ENCODE peak calls at places on chromosomes 3 and 15, in seven cellular contexts. H, G, C, A, O, M and Y are unnamed samples.
A peak's percentile ranks its signal among the peaks of the same experiment; 100 is the strongest.

GRCh38 chr3:59052803-59053411 is 3.1 kb upstream of the CFAP20DC start:
- DNase-seq in M (peak; percentile 74), A (no peak), O (no peak), G (no peak), H (no peak), C (no peak), Y (peak; percentile 28)

GRCh38 chr3:193842029-193842782 is 249.2 kb downstream of the OPA1 start:
- DNase-seq in M (no peak), O (no peak), H (no peak), C (no peak), A (no peak), G (no peak), Y (no peak)

GRCh38 chr3:143951351-143951971 is 20.2 kb upstream of the DIPK2A start:
- DNase-seq in G (peak; percentile 32), M (peak; percentile 70), A (no peak), H (no peak), O (no peak), C (peak; percentile 38), Y (peak; percentile 58)

GRCh38 chr3:87088366-87088983 is 97.5 kb upstream of the VGLL3 start:
- DNase-seq in G (no peak), O (no peak), A (no peak), C (no peak), M (peak; percentile 38), H (no peak), Y (no peak)

GRCh38 chr3:49198161-49198560 is 26.8 kb downstream of the KLHDC8B start:
- DNase-seq in H (no peak), C (no peak), A (no peak), G (no peak), M (no peak), O (no peak), Y (no peak)

GRCh38 chr15:62998262-62998909 is 44.2 kb upstream of the TPM1 start:
- DNase-seq in M (no peak), O (no peak), G (no peak), C (no peak), A (no peak), H (no peak), Y (no peak)

GRCh38 chr3:172982731-172983364 is 158.2 kb downstream of the SPATA16 start:
- DNase-seq in H (no peak), C (no peak), M (peak; percentile 11), O (no peak), G (no peak), A (no peak), Y (no peak)

GRCh38 chr3:73365756-73366397 is 258.9 kb downstream of the PDZRN3 start:
- DNase-seq in H (no peak), O (no peak), M (peak; percentile 55), A (no peak), C (no peak), G (no peak), Y (no peak)

GRCh38 chr3:172352786-172353185 is 95.5 kb downstream of the GHSR start:
- DNase-seq in A (no peak), O (no peak), G (no peak), M (no peak), H (no peak), C (no peak), Y (no peak)

GRCh38 chr3:160810360-160810759 is 54.3 kb downstream of the PPM1L start:
- DNase-seq in A (no peak), C (no peak), H (no peak), O (no peak), M (peak; percentile 62), G (no peak), Y (no peak)

GRCh38 chr3:57512174-57512573 is 32.0 kb downstream of the DNAH12 start:
- DNase-seq in G (no peak), H (no peak), O (no peak), M (peak; percentile 17), A (no peak), C (no peak), Y (no peak)

GRCh38 chr3:150843241-150843640 is 62.0 kb downstream of the MINDY4B start:
- DNase-seq in A (no peak), M (no peak), H (no peak), O (no peak), G (no peak), C (no peak), Y (no peak)

GRCh38 chr15:80476036-80476435 is 71.9 kb downstream of the ARNT2 start:
- DNase-seq in A (no peak), H (no peak), G (no peak), O (no peak), C (no peak), M (peak; percentile 64), Y (no peak)

GRCh38 chr15:22895465-22896190 is 57.2 kb downstream of the NIPA2 start:
- DNase-seq in H (no peak), C (peak; percentile 98), G (no peak), O (peak; percentile 15), A (no peak), M (peak; percentile 49), Y (peak; percentile 58)

GRCh38 chr15:50222181-50222580 is 40.2 kb downstream of the SLC27A2 start:
- DNase-seq in H (no peak), G (no peak), M (no peak), O (no peak), A (no peak), C (no peak), Y (no peak)

GRCh38 chr15:87604857-87605446 is 651.6 kb downstream of the NTRK3 start:
- DNase-seq in M (peak; percentile 37), C (peak; percentile 10), O (no peak), H (no peak), G (no peak), A (no peak), Y (peak; percentile 14)

GRCh38 chr3:33439421-33440327 is 531 bp downstream of the UBP1 start:
- DNase-seq in C (peak; percentile 26), G (peak; percentile 56), M (peak; percentile 38), H (no peak), A (peak; percentile 51), O (peak; percentile 77), Y (peak; percentile 64)

GRCh38 chr3:143851331-143852017 is 3.2 kb upstream of the SLC9A9 start:
- DNase-seq in G (no peak), M (no peak), A (no peak), H (no peak), O (no peak), C (no peak), Y (no peak)

GRCh38 chr3:111763968-111764367 is 95.1 kb upstream of the PHLDB2 start:
- DNase-seq in H (no peak), A (no peak), G (no peak), C (no peak), O (no peak), M (peak; percentile 64), Y (no peak)

GRCh38 chr15:43253431-43254403 is 13.0 kb downstream of the TGM5 start:
- DNase-seq in G (no peak), A (no peak), H (no peak), C (peak; percentile 86), O (peak; percentile 70), M (peak; percentile 29), Y (peak; percentile 71)

GRCh38 chr15:81264072-81264857 is 59.7 kb downstream of the STARD5 start:
- DNase-seq in H (no peak), C (no peak), M (peak; percentile 41), O (no peak), G (no peak), A (no peak), Y (no peak)

GRCh38 chr15:56017920-56018319 is 24.5 kb upstream of the NEDD4 start:
- DNase-seq in A (no peak), M (no peak), G (no peak), O (no peak), H (no peak), C (no peak), Y (no peak)
- TF ChIP-seq CTCF in A (no peak), M (no peak), G (no peak), O (no peak), H (no peak), C (no peak), Y (no peak)

GRCh38 chr15:57149196-57149595 is 227.1 kb upstream of the CGNL1 start:
- DNase-seq in M (peak; percentile 87), H (no peak), G (no peak), A (no peak), C (no peak), O (no peak), Y (no peak)

GRCh38 chr15:57144448-57144847 is 226.0 kb downstream of the TCF12 start:
- DNase-seq in A (no peak), O (no peak), M (peak; percentile 40), C (no peak), H (no peak), G (no peak), Y (no peak)

GRCh38 chr15:57143511-57144078 is 225.2 kb downstream of the TCF12 start:
- DNase-seq in M (no peak), G (no peak), C (no peak), O (no peak), H (no peak), A (no peak), Y (no peak)

GRCh38 chr15:57148236-57148635 is 228.1 kb upstream of the CGNL1 start:
- DNase-seq in O (no peak), A (no peak), M (no peak), C (no peak), H (no peak), G (no peak), Y (no peak)

DNA sequence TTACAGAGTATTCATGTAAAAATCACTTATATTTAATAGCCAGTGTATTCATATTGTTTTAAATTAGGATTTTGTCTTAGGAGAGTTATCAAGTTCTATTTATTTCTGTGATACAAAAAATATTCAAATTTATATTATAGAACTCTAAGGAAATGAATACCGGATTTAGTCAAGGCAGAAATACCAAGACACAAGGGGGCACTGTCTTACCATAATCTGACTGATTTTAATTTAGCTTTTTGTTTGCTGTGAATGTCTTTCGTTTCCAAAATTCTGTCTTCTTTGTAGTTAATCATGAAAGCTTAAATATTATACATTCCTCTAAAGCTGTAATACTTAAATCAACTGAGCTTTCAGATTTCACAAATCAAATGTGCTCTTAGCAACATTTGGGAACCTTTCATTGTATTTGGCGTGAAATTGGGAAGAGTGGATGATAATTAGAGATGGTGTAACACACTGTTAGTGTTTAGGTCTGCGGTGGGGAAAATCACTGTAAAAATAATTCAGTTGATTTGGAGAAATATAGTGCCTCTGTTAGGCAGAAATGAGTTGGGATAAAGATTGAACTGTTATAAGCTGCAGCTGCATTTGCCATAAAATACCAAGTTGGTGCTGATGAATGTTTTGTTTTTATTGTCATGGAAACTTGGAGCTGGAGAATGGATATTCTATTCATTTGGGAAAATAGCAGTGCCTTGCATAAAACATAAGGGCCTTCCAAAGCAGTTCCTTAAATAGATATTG is 228.1 kb downstream of the TCF12 start:
- DNase-seq in C (peak; percentile 20), G (no peak), M (peak; percentile 84), A (no peak), O (no peak), H (no peak), Y (peak; percentile 16)
- TF ChIP-seq CTCF in C (peak; percentile 87), G (peak; percentile 77), M (peak; percentile 63), A (peak; percentile 74), O (no peak), H (peak; percentile 12), Y (peak; percentile 75)

GRCh38 chr15:35289029-35289617 is 204.0 kb upstream of the NANOGP8 start:
- DNase-seq in A (no peak), O (no peak), C (peak; percentile 41), M (peak; percentile 85), G (no peak), H (no peak), Y (no peak)
- TF ChIP-seq CTCF in A (peak; percentile 87), O (no peak), C (peak; percentile 87), M (peak; percentile 81), G (peak; percentile 20), H (peak; percentile 14), Y (peak; percentile 71)

DNA sequence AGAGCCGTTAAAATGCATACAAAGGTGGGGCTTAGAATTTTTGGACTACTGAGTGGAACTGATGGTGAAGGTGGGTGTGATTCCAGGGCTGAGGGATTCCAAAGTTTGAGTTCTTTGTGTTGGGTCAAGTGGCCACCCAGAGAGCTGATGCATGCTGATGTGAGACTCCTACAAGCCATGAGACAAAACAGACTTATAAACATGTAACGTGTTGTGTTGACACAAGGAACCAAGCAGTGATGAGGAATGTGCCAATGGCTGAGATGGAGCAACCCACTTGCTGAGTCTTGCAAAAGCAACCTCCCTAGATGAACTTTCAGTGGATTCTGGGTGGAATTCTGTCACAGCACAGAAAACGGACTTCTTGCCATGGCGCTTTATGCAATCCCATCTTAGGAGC is 289.0 kb downstream of the TLE3 start:
- DNase-seq in H (no peak), A (no peak), C (no peak), O (no peak), M (peak; percentile 24), G (peak; percentile 40), Y (no peak)
- TF ChIP-seq CTCF in H (no peak), A (no peak), C (no peak), O (no peak), M (no peak), G (no peak), Y (no peak)